ENCODE peak calls at places on chromosomes 1 and 21, in five cellular contexts. U, S, V, O and H are unnamed samples.
A peak's percentile ranks its signal among the peaks of the same experiment; 100 is the strongest.

GRCh38 chr1:84365225-84366221 is 32.8 kb upstream of the DNASE2B start:
- DNase-seq in U (peak; percentile 99), S (peak; percentile 91), V (no peak), O (peak; percentile 15), H (no peak)

GRCh38 chr1:200364121-200364759 is 45.6 kb downstream of the ZNF281 start:
- DNase-seq in U (peak; percentile 68), S (no peak), V (peak; percentile 41), O (no peak), H (peak; percentile 89)

GRCh38 chr1:27504588-27505419 is 14.8 kb upstream of the WASF2 start:
- DNase-seq in U (no peak), S (peak; percentile 76), V (peak; percentile 80), O (no peak), H (peak; percentile 74)

GRCh38 chr21:42513151-42513984 is at the start of gene SLC37A1:
- DNase-seq in U (no peak), S (no peak), V (peak; percentile 65), O (peak; percentile 61), H (no peak)

GRCh38 chr1:174322202-174322862 is 125.4 kb upstream of the GPR52 start:
- DNase-seq in U (no peak), S (peak; percentile 79), V (no peak), O (no peak), H (no peak)

GRCh38 chr1:63746129-63746864 is 27.5 kb upstream of the ROR1 start:
- DNase-seq in U (no peak), S (no peak), V (peak; percentile 46), O (no peak), H (peak; percentile 71)

GRCh38 chr21:15741510-15741909 is 11.7 kb downstream of the USP25 start:
- DNase-seq in U (no peak), S (peak; percentile 43), V (no peak), O (no peak), H (no peak)

GRCh38 chr1:200153277-200154055 is 126.0 kb downstream of the NR5A2 start:
- DNase-seq in U (no peak), S (no peak), V (no peak), O (peak; percentile 68), H (no peak)

GRCh38 chr1:188782220-188782841 is 1695.3 kb downstream of the BRINP3 start:
- DNase-seq in U (peak; percentile 46), S (peak; percentile 46), V (peak; percentile 61), O (peak; percentile 35), H (peak; percentile 90)

GRCh38 chr1:10431065-10431730 is 965 bp downstream of the CENPS start:
- DNase-seq in U (no peak), S (peak; percentile 27), V (no peak), O (peak; percentile 33), H (peak; percentile 51)

GRCh38 chr1:30790850-30791778 is 33.5 kb upstream of the LAPTM5 start:
- DNase-seq in U (no peak), S (no peak), V (no peak), O (peak; percentile 42), H (no peak)

GRCh38 chr1:161177112-161177935 is at the start of gene B4GALT3:
- DNase-seq in U (peak; percentile 64), S (peak; percentile 76), V (peak; percentile 94), O (peak; percentile 87), H (peak; percentile 96)

GRCh38 chr1:232463226-232463625 is 166.7 kb downstream of the SIPA1L2 start:
- DNase-seq in U (no peak), S (no peak), V (no peak), O (no peak), H (no peak)

GRCh38 chr1:44617703-44618029 is 56.6 kb downstream of the TMEM53 start:
- DNase-seq in U (no peak), S (no peak), V (no peak), O (no peak), H (no peak)

GRCh38 chr1:180123463-180123936 is 31.2 kb upstream of the QSOX1 start:
- DNase-seq in U (peak; percentile 64), S (peak; percentile 45), V (no peak), O (no peak), H (no peak)

GRCh38 chr1:159444507-159444906 is 5.0 kb downstream of the OR10J1 start:
- DNase-seq in U (no peak), S (no peak), V (no peak), O (no peak), H (no peak)

GRCh38 chr1:225919906-225920305 is 4.1 kb downstream of the PYCR2 start:
- DNase-seq in U (no peak), S (peak; percentile 83), V (no peak), O (no peak), H (no peak)

GRCh38 chr1:164610528-164611222 is 51.7 kb downstream of the PBX1 start:
- DNase-seq in U (no peak), S (no peak), V (no peak), O (no peak), H (no peak)

GRCh38 chr1:164617607-164618564 is 58.9 kb downstream of the PBX1 start:
- DNase-seq in U (no peak), S (peak; percentile 18), V (peak; percentile 62), O (peak; percentile 2), H (peak; percentile 83)

GRCh38 chr1:164613176-164613575 is 54.2 kb downstream of the PBX1 start:
- DNase-seq in U (peak; percentile 95), S (peak; percentile 84), V (no peak), O (no peak), H (peak; percentile 66)

GRCh38 chr1:164611754-164612642 is 53.0 kb downstream of the PBX1 start:
- DNase-seq in U (peak; percentile 96), S (peak; percentile 92), V (peak; percentile 55), O (no peak), H (peak; percentile 76)

GRCh38 chr1:164614316-164614715 is 55.3 kb downstream of the PBX1 start:
- DNase-seq in U (no peak), S (no peak), V (no peak), O (no peak), H (no peak)
- H3K79me2 ChIP-seq in U (peaks cover 63% of the 10 kb centered on the region), S (no peaks in the 10 kb centered on the region), V (peaks cover 30% of the 10 kb centered on the region), O (no peaks in the 10 kb centered on the region), H (peaks cover 19% of the 10 kb centered on the region)

GRCh38 chr1:197771388-197771787 is 3.9 kb downstream of the DENND1B start:
- DNase-seq in U (no peak), S (no peak), V (no peak), O (no peak), H (no peak)
- H3K79me2 ChIP-seq in U (peaks cover 56% of the 10 kb centered on the region), S (peaks cover 45% of the 10 kb centered on the region), V (no peaks in the 10 kb centered on the region), O (peaks cover 40% of the 10 kb centered on the region), H (no peaks in the 10 kb centered on the region)

DNA sequence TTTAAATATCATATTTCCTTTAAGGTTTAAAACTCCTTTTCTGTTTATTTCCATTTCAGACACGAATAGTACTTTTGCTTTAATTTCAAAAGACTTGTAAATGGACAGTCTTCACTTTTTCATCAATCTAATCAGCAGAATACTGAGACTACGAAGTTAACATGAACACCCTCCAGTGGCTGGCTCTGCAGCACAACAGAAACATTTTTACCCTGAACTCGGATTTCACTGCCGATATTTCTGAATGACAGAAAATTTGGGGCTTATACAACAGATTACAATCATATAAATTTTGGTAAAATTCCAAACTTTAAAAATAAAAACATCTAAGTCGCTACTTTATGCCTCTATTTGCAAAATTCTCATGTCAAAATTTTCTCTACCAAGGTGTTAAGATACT is 86.2 kb downstream of the AKT3 start:
- DNase-seq in U (no peak), S (no peak), V (no peak), O (no peak), H (no peak)
- H3K79me2 ChIP-seq in U (peaks cover 49% of the 10 kb centered on the region), S (peaks cover 2% of the 10 kb centered on the region), V (no peaks in the 10 kb centered on the region), O (no peaks in the 10 kb centered on the region), H (no peaks in the 10 kb centered on the region)

GRCh38 chr1:218480137-218480536 is 135.0 kb downstream of the TGFB2 start:
- DNase-seq in U (no peak), S (peak; percentile 92), V (no peak), O (no peak), H (no peak)
- H3K79me2 ChIP-seq in U (no peaks in the 10 kb centered on the region), S (no peaks in the 10 kb centered on the region), V (no peaks in the 10 kb centered on the region), O (no peaks in the 10 kb centered on the region), H (no peaks in the 10 kb centered on the region)

GRCh38 chr1:185312361-185312760 is 4.7 kb downstream of the IVNS1ABP start:
- DNase-seq in U (no peak), S (no peak), V (no peak), O (no peak), H (no peak)
- H3K79me2 ChIP-seq in U (peaks cover 67% of the 10 kb centered on the region), S (peaks cover 95% of the 10 kb centered on the region), V (peaks cover 51% of the 10 kb centered on the region), O (peaks cover 82% of the 10 kb centered on the region), H (peaks cover 63% of the 10 kb centered on the region)

GRCh38 chr1:235259133-235259778 is 68.7 kb downstream of the ARID4B start:
- DNase-seq in U (no peak), S (no peak), V (no peak), O (peak; percentile 31), H (no peak)
- H3K79me2 ChIP-seq in U (peaks cover 61% of the 10 kb centered on the region), S (peaks cover 57% of the 10 kb centered on the region), V (peaks cover 6% of the 10 kb centered on the region), O (peaks cover 47% of the 10 kb centered on the region), H (peaks cover 17% of the 10 kb centered on the region)

GRCh38 chr1:16366722-16367257 is at the start of gene SZRD1:
- DNase-seq in U (peak; percentile 92), S (peak; percentile 99), V (peak; percentile 99), O (peak; percentile 99), H (peak; percentile 100)

GRCh38 chr1:16369821-16370220 is 2.8 kb downstream of the SZRD1 start:
- DNase-seq in U (no peak), S (no peak), V (no peak), O (no peak), H (no peak)

GRCh38 chr1:16371725-16372124 is 4.7 kb downstream of the SZRD1 start:
- DNase-seq in U (no peak), S (no peak), V (no peak), O (no peak), H (no peak)

GRCh38 chr1:16367968-16368910 is 1.2 kb downstream of the SZRD1 start:
- DNase-seq in U (no peak), S (peak; percentile 26), V (no peak), O (peak; percentile 19), H (peak; percentile 89)

DNA sequence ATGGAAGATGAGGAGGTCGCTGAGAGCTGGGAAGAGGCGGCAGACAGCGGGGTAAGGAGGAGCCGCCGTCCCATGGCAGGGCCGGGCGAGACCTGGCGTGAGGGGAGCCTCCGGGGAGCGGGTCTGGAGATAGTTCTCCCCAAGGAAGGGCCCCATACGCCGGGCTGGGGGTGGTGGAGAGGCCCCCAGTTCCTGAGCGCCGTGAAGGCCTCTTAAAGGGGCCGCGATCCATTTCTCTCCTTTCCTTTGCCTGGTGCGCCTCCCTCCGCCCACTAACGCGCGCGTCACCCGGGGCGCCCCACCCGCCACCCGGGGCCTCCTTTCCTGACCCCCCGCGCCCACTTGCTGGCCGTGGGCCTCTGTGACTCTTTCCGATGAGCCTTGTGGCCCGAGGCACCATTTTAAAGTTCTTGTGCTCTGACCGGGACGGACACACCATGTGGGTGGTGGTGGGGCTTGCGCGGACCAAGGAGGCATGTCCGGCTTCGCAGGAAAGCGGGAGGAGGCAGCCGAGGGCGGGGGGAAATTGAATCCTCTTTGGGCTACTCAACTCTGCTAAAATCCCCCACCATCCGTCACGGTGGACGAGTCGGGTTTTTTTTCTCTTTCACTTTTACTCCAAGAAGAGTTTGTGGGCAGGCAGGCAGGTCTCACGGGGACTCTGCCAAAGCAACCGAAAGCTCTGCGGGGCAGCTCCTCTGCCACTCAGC is 371 bp downstream of the SZRD1 start:
- DNase-seq in U (peak; percentile 50), S (peak; percentile 89), V (peak; percentile 73), O (peak; percentile 83), H (peak; percentile 88)
- H3K79me2 ChIP-seq in U (peaks cover 49% of the 10 kb centered on the region), S (peaks cover 49% of the 10 kb centered on the region), V (peaks cover 30% of the 10 kb centered on the region), O (peaks cover 50% of the 10 kb centered on the region), H (peaks cover 38% of the 10 kb centered on the region)